ENCODE peak calls at places on chromosomes 2 and 18, in four cellular contexts. U is HepG2, M is GM12878, Z is K562. I is an unnamed sample.
A peak's percentile ranks its signal among the peaks of the same experiment; 100 is the strongest.

GRCh38 chr2:197904446-197904845 is 100.1 kb downstream of the PLCL1 start:
- DNase-seq in U (no peak), M (peak; percentile 31), Z (no peak), I (no peak)

GRCh38 chr2:204933735-204934361 is 388.6 kb downstream of the PARD3B start:
- DNase-seq in U (no peak), M (no peak), Z (no peak), I (no peak)

GRCh38 chr18:36812686-36813085 is 16.1 kb downstream of the TPGS2 start:
- DNase-seq in U (no peak), M (no peak), Z (no peak), I (no peak)

GRCh38 chr2:11745613-11746375 is 638 bp upstream of the LPIN1 start:
- DNase-seq in U (no peak), M (no peak), Z (no peak), I (no peak)

GRCh38 chr2:118881490-118882129 is 34.2 kb upstream of the EN1 start:
- DNase-seq in U (peak; percentile 62), M (no peak), Z (peak; percentile 71), I (peak; percentile 66)

GRCh38 chr18:3380384-3380961 is 69.5 kb upstream of the TGIF1 start:
- DNase-seq in U (no peak), M (no peak), Z (no peak), I (no peak)

GRCh38 chr2:191230174-191230573 is 15.0 kb upstream of the MYO1B start:
- DNase-seq in U (no peak), M (no peak), Z (no peak), I (no peak)

GRCh38 chr2:177830881-177831386 is 241.6 kb downstream of the PDE11A start:
- DNase-seq in U (no peak), M (no peak), Z (no peak), I (no peak)

GRCh38 chr2:53646788-53647187 is 120.8 kb upstream of the CHAC2 start:
- DNase-seq in U (no peak), M (no peak), Z (no peak), I (no peak)

GRCh38 chr2:43228341-43228751 is 1.9 kb upstream of the ZFP36L2 start:
- DNase-seq in U (no peak), M (no peak), Z (no peak), I (no peak)

GRCh38 chr2:149094217-149095015 is 55.9 kb downstream of the LYPD6B start:
- DNase-seq in U (no peak), M (no peak), Z (no peak), I (no peak)

GRCh38 chr2:10447300-10448207 is 573 bp downstream of the ODC1 start:
- DNase-seq in U (peak; percentile 38), M (peak; percentile 15), Z (peak; percentile 80), I (peak; percentile 28)

GRCh38 chr2:134124047-134124753 is 129.7 kb upstream of the MGAT5 start:
- DNase-seq in U (peak; percentile 70), M (no peak), Z (no peak), I (no peak)

GRCh38 chr2:52112141-52112540 is 1080.2 kb upstream of the NRXN1 start:
- DNase-seq in U (no peak), M (no peak), Z (no peak), I (no peak)

GRCh38 chr2:185663811-185664210 is 74.8 kb upstream of the FSIP2 start:
- DNase-seq in U (no peak), M (no peak), Z (no peak), I (no peak)

GRCh38 chr2:27628767-27629709 is at the start of the genes CCDC121 and GPN1:
- DNase-seq in U (peak; percentile 88), M (peak; percentile 75), Z (peak; percentile 85), I (peak; percentile 82)

GRCh38 chr2:175007510-175007909 is 2.3 kb upstream of the CHN1 start:
- DNase-seq in U (no peak), M (no peak), Z (no peak), I (no peak)

GRCh38 chr2:175002547-175003274 is 2.5 kb downstream of the CHN1 start:
- DNase-seq in U (no peak), M (no peak), Z (no peak), I (no peak)

GRCh38 chr2:175004730-175004979 is 526 bp downstream of the CHN1 start:
- DNase-seq in U (no peak), M (no peak), Z (peak; percentile 12), I (peak; percentile 39)

GRCh38 chr2:175003875-175004729 is 1.1 kb downstream of the CHN1 start:
- DNase-seq in U (no peak), M (no peak), Z (no peak), I (peak; percentile 40)

DNA sequence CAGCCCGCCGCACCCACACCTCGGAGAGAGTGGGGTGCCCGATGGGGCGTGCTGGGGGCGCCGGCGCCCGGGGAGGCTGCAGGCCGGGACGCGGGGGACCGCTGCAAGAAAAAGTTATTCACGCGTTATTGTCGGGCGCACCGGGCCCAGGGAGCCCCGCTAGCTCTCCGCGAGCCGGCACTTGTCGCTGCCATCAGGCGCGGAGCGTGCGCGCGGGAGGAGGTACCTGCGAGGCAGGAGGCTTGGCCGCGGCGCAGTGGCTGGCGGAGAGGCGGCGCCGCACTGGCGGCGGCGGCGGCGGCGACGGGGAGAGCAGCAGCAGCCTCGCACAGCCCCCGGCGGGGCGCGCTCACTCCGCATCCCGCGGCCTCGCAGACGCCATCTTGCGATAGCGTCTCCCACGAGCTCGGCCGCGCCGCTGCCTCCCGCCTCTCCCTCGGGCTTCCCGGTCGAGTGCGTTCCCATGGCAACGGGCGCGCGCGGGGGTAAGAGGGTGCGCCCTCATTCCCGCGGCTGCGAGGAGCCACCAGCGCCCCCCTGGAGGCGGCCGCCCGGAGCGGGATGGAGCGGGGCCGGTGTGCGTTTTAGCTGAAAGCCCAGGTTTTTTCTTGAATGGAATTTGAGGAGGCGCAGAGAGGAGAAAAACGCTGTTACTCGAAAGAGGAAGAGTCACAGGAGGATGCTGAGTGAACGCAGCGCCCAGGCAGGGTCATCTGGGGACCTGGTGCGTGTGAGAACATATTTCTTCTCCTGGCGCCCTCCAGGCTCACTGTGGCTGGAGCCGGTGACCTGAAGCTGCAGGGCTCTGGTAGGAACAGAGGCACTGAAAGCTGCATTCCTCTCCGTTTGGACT is at the start of gene CHN1:
- DNase-seq in U (peak; percentile 66), M (no peak), Z (peak; percentile 79), I (peak; percentile 84)
- TF ChIP-seq TARDBP in U (no peak), M (no peak), Z (no peak), I (no peak)

DNA sequence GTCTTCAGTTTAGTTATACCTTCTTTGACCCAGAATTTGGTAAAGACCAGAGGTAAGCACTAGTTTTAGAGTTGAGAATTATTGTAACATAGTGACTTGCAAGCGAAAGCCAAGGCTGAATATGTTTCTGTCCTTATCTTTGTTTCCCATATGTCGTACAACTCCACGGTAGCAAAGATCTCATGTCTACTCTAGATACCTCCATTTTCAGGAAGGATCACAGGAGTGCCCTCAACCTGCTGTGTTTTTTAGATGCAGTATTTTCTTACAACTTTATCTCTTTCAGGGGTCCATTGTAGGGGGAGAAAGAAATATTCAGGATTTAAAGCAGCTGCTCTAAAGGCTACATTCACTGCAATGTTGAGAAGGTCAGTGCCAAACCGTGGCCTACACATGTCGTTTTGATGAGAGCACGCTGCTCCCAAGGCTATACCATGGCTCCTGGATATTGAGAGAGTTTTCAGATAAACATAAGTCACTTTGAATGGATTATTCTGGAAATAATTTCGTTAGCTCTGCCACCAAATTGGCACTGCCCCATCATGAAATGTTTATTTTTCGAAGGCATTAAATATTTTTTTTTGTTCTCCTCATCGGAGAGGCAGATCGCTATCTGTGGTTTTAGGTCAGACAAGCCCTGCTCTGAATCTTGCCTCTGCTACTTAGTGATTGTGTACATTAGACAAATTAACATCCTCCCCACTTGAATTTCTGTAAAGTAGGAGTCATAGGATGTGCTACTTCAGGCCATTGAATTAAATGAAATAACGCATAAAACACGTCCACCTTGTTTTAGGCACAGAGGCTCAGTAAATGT is 2.1 kb downstream of the RHBDD1 start:
- DNase-seq in U (no peak), M (no peak), Z (peak; percentile 56), I (no peak)
- TF ChIP-seq TARDBP in U (no peak), M (no peak), Z (no peak), I (no peak)

GRCh38 chr18:58362829-58363231 is 266.1 kb downstream of the ALPK2 start:
- DNase-seq in U (no peak), M (no peak), Z (no peak), I (no peak)
- TF ChIP-seq TARDBP in U (no peak), M (no peak), Z (no peak), I (no peak)

GRCh38 chr2:45237850-45238542 is 228.7 kb upstream of the SIX2 start:
- DNase-seq in U (peak; percentile 83), M (no peak), Z (no peak), I (no peak)
- TF ChIP-seq TARDBP in U (no peak), M (no peak), Z (no peak), I (no peak)

GRCh38 chr2:65800998-65801397 is 368.6 kb upstream of the SPRED2 start:
- DNase-seq in U (no peak), M (no peak), Z (no peak), I (peak; percentile 30)
- TF ChIP-seq TARDBP in U (no peak), M (no peak), Z (no peak), I (no peak)

GRCh38 chr2:173571887-173572680 is 217.4 kb downstream of the CDCA7 start:
- DNase-seq in U (no peak), M (no peak), Z (no peak), I (no peak)
- TF ChIP-seq TARDBP in U (no peak), M (no peak), Z (no peak), I (no peak)

I was measured in HEK293T.